ENCODE peak calls at places on chromosomes 11 and 22, in nine cellular contexts. Y is stimulated activated CD8-positive, alpha-beta memory T cell treated with anti-CD3 and anti-CD28 coated beads, Interleukin-15, amount 100 ng/mL, for 24 hours; J is GM12878; R is T-helper 22 cell; E is activated gamma-delta T cell treated with Interleukin-2 at 50 U/mL for 16 hours; F is sciatic nerve; P is GM13976; V is upper lobe of left lung; C is GM04503. M is an unnamed sample.

GRCh38 chr11:33530824-33531223 is 169.8 kb downstream of the C11orf91 start:
- DNase-seq in Y (no peak), J (no peak), R (no peak), E (no peak), F (no peak), P (no peak), V (no peak), C (peak; percentile 39), M (no peak)

GRCh38 chr11:71118671-71119250 is 133.6 kb downstream of the SHANK2 start:
- DNase-seq in Y (no peak), J (no peak), R (no peak), E (no peak), F (no peak), P (no peak), V (no peak), C (no peak), M (no peak)

GRCh38 chr11:128579790-128580504 is 7.4 kb downstream of the ETS1 start:
- DNase-seq in Y (no peak), J (no peak), R (no peak), E (no peak), F (no peak), P (peak; percentile 56), V (no peak), C (no peak), M (no peak)

GRCh38 chr11:123211134-123211879 is 16.3 kb upstream of the CLMP start:
- DNase-seq in Y (no peak), J (no peak), R (no peak), E (no peak), F (no peak), P (no peak), V (no peak), C (no peak), M (no peak)

GRCh38 chr11:95093548-95093947 is 3.9 kb downstream of the ENDOD1 start:
- DNase-seq in Y (no peak), J (no peak), R (no peak), E (no peak), F (no peak), P (no peak), V (no peak), C (no peak), M (no peak)

GRCh38 chr11:62612366-62613274 is at the start of the genes EML3 and ROM1:
- DNase-seq in Y (peak; percentile 77), J (no peak), R (peak; percentile 79), E (peak; percentile 91), F (peak; percentile 96), P (peak; percentile 94), V (peak; percentile 90), C (no peak), M (peak; percentile 85)

GRCh38 chr11:33689089-33689488 is 11.5 kb downstream of the C11orf91 start:
- DNase-seq in Y (no peak), J (no peak), R (no peak), E (no peak), F (no peak), P (no peak), V (no peak), C (no peak), M (no peak)

GRCh38 chr11:72930011-72930410 is 115.8 kb downstream of the ATG16L2 start:
- DNase-seq in Y (no peak), J (no peak), R (no peak), E (no peak), F (no peak), P (no peak), V (no peak), C (no peak), M (no peak)

GRCh38 chr22:36544107-36544620 is 15.2 kb upstream of the EIF3D start:
- DNase-seq in Y (no peak), J (no peak), R (no peak), E (no peak), F (no peak), P (no peak), V (no peak), C (peak; percentile 53), M (no peak)

GRCh38 chr11:68140496-68141246 is 19.5 kb upstream of the CHKA start:
- DNase-seq in Y (no peak), J (no peak), R (no peak), E (no peak), F (peak; percentile 43), P (no peak), V (no peak), C (no peak), M (no peak)

GRCh38 chr11:15199693-15200092 is 85.0 kb downstream of the INSC start:
- DNase-seq in Y (no peak), J (no peak), R (no peak), E (no peak), F (no peak), P (no peak), V (no peak), C (no peak), M (no peak)

GRCh38 chr11:106466441-106467190 is 389.2 kb downstream of the AASDHPPT start:
- DNase-seq in Y (no peak), J (no peak), R (no peak), E (no peak), F (no peak), P (no peak), V (no peak), C (no peak), M (no peak)

GRCh38 chr11:6357222-6357621 is 33.1 kb upstream of the SMPD1 start:
- DNase-seq in Y (no peak), J (no peak), R (no peak), E (no peak), F (peak; percentile 67), P (no peak), V (peak; percentile 24), C (peak; percentile 58), M (no peak)

GRCh38 chr11:63892233-63892632 is 24.7 kb downstream of the RCOR2 start:
- DNase-seq in Y (no peak), J (no peak), R (no peak), E (no peak), F (no peak), P (no peak), V (no peak), C (no peak), M (no peak)

GRCh38 chr11:27646051-27646818 is 54.0 kb downstream of the BDNF start:
- DNase-seq in Y (no peak), J (no peak), R (no peak), E (no peak), F (no peak), P (no peak), V (no peak), C (no peak), M (no peak)

GRCh38 chr22:30864441-30865420 is 103.8 kb downstream of the MORC2 start:
- DNase-seq in Y (no peak), J (no peak), R (no peak), E (no peak), F (peak; percentile 37), P (peak; percentile 27), V (peak; percentile 15), C (no peak), M (no peak)

M was measured in CD8-positive, alpha-beta T cell.